ENCODE peak calls at places on chromosomes 11 and 22, in four cellular contexts. K is left ventricle myocardium inferior, P is heart right ventricle, L is kidney. E is an unnamed sample.

GRCh38 chr11:122673706-122674105 is 18.2 kb downstream of the UBASH3B start:
- DNase-seq in K (no peak), L (no peak), P (no peak), E (peak; percentile 47)

GRCh38 chr11:74037309-74037708 is 28.4 kb upstream of the UCP3 start:
- DNase-seq in P (no peak), L (peak; percentile 81), K (no peak), E (no peak)

GRCh38 chr22:29503811-29504372 is 23.9 kb downstream of the NEFH start:
- DNase-seq in K (peak; percentile 49), P (no peak), L (no peak), E (peak; percentile 84)

GRCh38 chr11:7690648-7691047 is 15.6 kb downstream of the OVCH2 start:
- DNase-seq in K (no peak), L (no peak), P (no peak), E (peak; percentile 54)

GRCh38 chr11:66388746-66389386 is 17.3 kb upstream of the SLC29A2 start:
- DNase-seq in K (peak; percentile 53), P (peak; percentile 28), L (no peak), E (peak; percentile 91)

GRCh38 chr22:26893034-26893710 is 235.8 kb downstream of the MIAT start:
- DNase-seq in K (no peak), P (no peak), L (no peak), E (peak; percentile 40)

GRCh38 chr11:93537767-93538261 is 5.4 kb downstream of the SMCO4 start:
- DNase-seq in K (no peak), P (no peak), L (no peak), E (no peak)

GRCh38 chr11:33500865-33501479 is 199.7 kb downstream of the C11orf91 start:
- DNase-seq in L (no peak), P (no peak), K (no peak), E (peak; percentile 81)

GRCh38 chr22:45460288-45461109 is 42.2 kb upstream of the FBLN1 start:
- DNase-seq in K (peak; percentile 84), L (peak; percentile 83), P (peak; percentile 80), E (no peak)

GRCh38 chr22:36362077-36362476 is 25.7 kb downstream of the MYH9 start:
- DNase-seq in P (no peak), L (no peak), K (no peak), E (no peak)

GRCh38 chr11:83070044-83070877 is 1.4 kb downstream of the RAB30 start:
- DNase-seq in L (no peak), P (no peak), K (no peak), E (no peak)

GRCh38 chr22:32702421-32702820 is 99.1 kb upstream of the TIMP3 start:
- DNase-seq in L (no peak), K (no peak), P (no peak), E (no peak)

GRCh38 chr11:73760066-73760679 is 701 bp downstream of the RAB6A start:
- DNase-seq in K (peak; percentile 50), P (peak; percentile 56), L (peak; percentile 87), E (peak; percentile 19)

GRCh38 chr22:38716827-38717226 is 11.1 kb downstream of the GTPBP1 start:
- DNase-seq in P (no peak), L (no peak), K (no peak), E (no peak)

GRCh38 chr11:129985823-129986222 is 16.8 kb downstream of the PRDM10 start:
- DNase-seq in K (no peak), P (no peak), L (no peak), E (no peak)

GRCh38 chr11:78691215-78691614 is 116.6 kb upstream of the NARS2 start:
- DNase-seq in L (no peak), K (no peak), P (no peak), E (no peak)

GRCh38 chr11:61598886-61599868 is 18.3 kb upstream of the SYT7 start:
- DNase-seq in K (peak; percentile 60), P (peak; percentile 51), L (no peak), E (no peak)

GRCh38 chr11:94511932-94512781 is at the start of gene C11orf97:
- DNase-seq in K (peak; percentile 46), P (peak; percentile 61), L (peak; percentile 88), E (peak; percentile 62)

GRCh38 chr22:37591823-37592404 is 12.0 kb upstream of the LGALS2 start:
- DNase-seq in P (no peak), L (no peak), K (no peak), E (no peak)

GRCh38 chr22:37741312-37741795 is 44.5 kb downstream of the TRIOBP start:
- DNase-seq in P (peak; percentile 76), K (peak; percentile 89), L (peak; percentile 86), E (peak; percentile 86)

GRCh38 chr22:38180841-38181452 is 683 bp downstream of the PLA2G6 start:
- DNase-seq in P (no peak), L (peak; percentile 81), K (peak; percentile 44), E (no peak)

GRCh38 chr22:31646186-31647019 is 15.6 kb downstream of the PISD start:
- DNase-seq in L (peak; percentile 58), K (no peak), P (no peak), E (no peak)

GRCh38 chr11:2535673-2536439 is 91.0 kb downstream of the KCNQ1 start:
- DNase-seq in P (peak; percentile 13), K (peak; percentile 13), L (peak; percentile 65), E (no peak)

GRCh38 chr11:65916391-65916790 is 2.5 kb downstream of the C11orf68 start:
- DNase-seq in P (no peak), K (no peak), L (no peak), E (no peak)

GRCh38 chr11:35035894-35036408 is 103.0 kb upstream of the CD44 start:
- DNase-seq in L (no peak), P (no peak), K (no peak), E (peak; percentile 93)

GRCh38 chr11:31816467-31817053 is 5.4 kb upstream of the PAX6 start:
- DNase-seq in L (no peak), P (no peak), K (no peak), E (peak; percentile 65)

GRCh38 chr11:12235945-12236743 is 125.8 kb downstream of the MICAL2 start:
- DNase-seq in L (no peak), P (no peak), K (no peak), E (peak; percentile 67)

GRCh38 chr11:131661137-131661536 is 290.7 kb downstream of the NTM start:
- DNase-seq in P (no peak), L (no peak), K (no peak), E (no peak)

GRCh38 chr11:103995896-103996295 is 40.5 kb upstream of the DDI1 start:
- DNase-seq in K (no peak), L (no peak), P (no peak), E (no peak)

DNA sequence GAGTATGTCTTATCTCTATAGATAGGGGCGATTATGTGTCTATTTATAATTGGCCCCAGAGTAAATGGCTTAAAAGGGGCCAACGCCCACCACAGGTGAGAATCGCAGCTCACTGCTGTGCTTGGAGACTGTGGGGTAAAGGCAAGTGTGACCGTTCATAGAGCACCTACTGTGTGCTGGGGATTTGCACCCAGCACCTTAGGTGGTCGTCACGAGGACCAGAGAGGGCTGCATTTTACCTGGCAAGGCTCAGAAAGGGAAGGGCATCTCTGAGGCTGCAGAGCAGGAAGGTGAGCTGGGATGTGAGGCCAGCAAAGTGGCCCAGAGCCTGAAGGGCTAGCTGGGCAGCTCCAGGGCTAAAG is 13.8 kb upstream of the TCF20 start:
- DNase-seq in L (no peak), P (no peak), K (no peak), E (no peak)
- H3K9me3 ChIP-seq in L (no peaks in the 10 kb centered on the region), P (no peaks in the 10 kb centered on the region), K (no peaks in the 10 kb centered on the region), E (no peaks in the 10 kb centered on the region)

GRCh38 chr11:19864141-19865120 is 151.8 kb downstream of the NAV2 start:
- DNase-seq in P (no peak), L (no peak), K (no peak), E (no peak)
- H3K27ac ChIP-seq in P (no peak overlapping the region), L (no peak overlapping the region), K (peak overlapping the region; percentile 8), E (no peak overlapping the region)

GRCh38 chr11:50073113-50074105 is 40.7 kb downstream of the OR4C45 start:
- DNase-seq in P (no peak), K (no peak), L (no peak), E (no peak)

GRCh38 chr11:50074161-50074560 is 41.5 kb downstream of the OR4C45 start:
- DNase-seq in K (no peak), P (no peak), L (no peak), E (no peak)

GRCh38 chr11:50077526-50077925 is 44.9 kb downstream of the OR4C45 start:
- DNase-seq in P (no peak), K (no peak), L (no peak), E (no peak)

GRCh38 chr11:50078001-50078400 is 45.3 kb downstream of the OR4C45 start:
- DNase-seq in K (no peak), L (no peak), P (no peak), E (no peak)

DNA sequence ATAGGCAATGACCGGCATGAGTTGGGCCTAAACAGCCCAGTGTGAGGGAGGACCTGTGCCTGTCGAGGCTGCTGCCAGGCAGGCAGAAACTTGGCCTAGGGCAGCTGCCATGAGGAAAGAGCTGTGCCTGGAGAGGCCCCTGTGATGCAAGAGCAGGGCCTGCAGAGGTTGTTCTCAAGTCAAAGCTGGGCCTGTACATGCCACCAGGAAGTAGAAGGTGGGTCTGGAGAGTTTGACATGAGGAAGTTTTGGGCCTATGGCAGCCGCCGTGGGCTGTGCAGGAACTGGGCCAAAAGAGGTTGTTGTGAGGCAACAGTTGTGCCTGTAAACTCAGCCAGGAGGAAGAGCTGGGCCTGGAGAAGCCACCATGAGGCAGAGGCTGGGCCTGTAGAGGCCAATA is 43.2 kb downstream of the OR4C45 start:
- DNase-seq in K (no peak), P (no peak), L (no peak), E (no peak)
- H3K9me3 ChIP-seq in K (peaks cover 32% of the 10 kb centered on the region), P (peaks cover 21% of the 10 kb centered on the region), L (peaks cover 4% of the 10 kb centered on the region), E (peaks cover 73% of the 10 kb centered on the region)

GRCh38 chr22:46815132-46815531 is 52.7 kb downstream of the TBC1D22A start:
- DNase-seq in K (no peak), L (peak; percentile 71), P (no peak), E (no peak)

GRCh38 chr22:46812786-46813185 is 50.3 kb downstream of the TBC1D22A start:
- DNase-seq in K (no peak), L (no peak), P (no peak), E (no peak)

GRCh38 chr22:46813816-46814597 is 51.6 kb downstream of the TBC1D22A start:
- DNase-seq in P (no peak), L (peak; percentile 24), K (no peak), E (no peak)

GRCh38 chr22:46815896-46816721 is 53.7 kb downstream of the TBC1D22A start:
- DNase-seq in P (no peak), L (peak; percentile 59), K (no peak), E (peak; percentile 47)

DNA sequence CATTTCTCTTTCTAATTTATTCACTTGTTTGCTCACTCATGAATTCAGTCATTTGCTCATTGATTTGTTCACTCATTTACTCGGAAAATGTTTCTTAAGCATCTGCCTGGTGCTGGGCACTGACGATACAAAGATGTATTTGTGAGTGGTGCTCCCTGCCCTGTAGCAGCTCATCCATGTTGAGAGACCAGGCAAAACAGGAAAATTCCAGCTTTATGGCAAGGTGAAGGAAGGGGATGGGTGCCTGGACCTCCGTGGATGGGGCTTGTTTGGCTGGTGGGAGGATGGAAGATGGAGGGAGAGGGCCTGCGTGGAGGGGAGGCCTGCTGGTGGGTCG is 53.1 kb downstream of the TBC1D22A start:
- DNase-seq in K (no peak), P (no peak), L (no peak), E (no peak)
- H3K27ac ChIP-seq in K (no peak overlapping the region), P (no peak overlapping the region), L (peak overlapping the region; percentile 88), E (no peak overlapping the region)

GRCh38 chr11:41989800-41990380 is 530.4 kb upstream of the LRRC4C start:
- DNase-seq in L (no peak), P (no peak), K (no peak), E (no peak)
- H3K9me3 ChIP-seq in L (no peaks in the 10 kb centered on the region), P (no peaks in the 10 kb centered on the region), K (no peaks in the 10 kb centered on the region), E (peaks cover 33% of the 10 kb centered on the region)

GRCh38 chr22:46574993-46575914 is 37.8 kb upstream of the CELSR1 start:
- DNase-seq in L (peak; percentile 81), P (peak; percentile 53), K (peak; percentile 56), E (no peak)
- H3K27ac ChIP-seq in L (peak overlapping the region; percentile 63), P (peak overlapping the region; percentile 63), K (peak overlapping the region; percentile 86), E (no peak overlapping the region)

E was measured in A673.